ENCODE peak calls at places on chromosomes 6 and 20, in seven cellular contexts. F is left ventricle myocardium inferior, V is stomach, I is GM12865, P is pancreas, B is fibroblast of the aortic adventitia, O is choroid plexus epithelial cell. N is an unnamed sample.

GRCh38 chr20:59620860-59621485 is 16.6 kb downstream of the PHACTR3 start:
- DNase-seq in V (no peak), P (no peak), F (no peak), I (no peak), B (no peak), O (no peak), N (no peak)

GRCh38 chr6:75431379-75431778 is 62.2 kb downstream of the FILIP1 start:
- DNase-seq in V (no peak), B (no peak), P (no peak), F (peak), I (peak), O (peak), N (no peak)

GRCh38 chr6:2970753-2971419 is 481 bp downstream of the SERPINB6 start:
- DNase-seq in V (peak), B (peak), I (peak), P (peak), O (peak), F (peak), N (peak)

GRCh38 chr6:151680846-151681425 is 126.5 kb upstream of the ESR1 start:
- DNase-seq in B (peak), I (no peak), P (no peak), V (no peak), F (no peak), O (no peak), N (no peak)

GRCh38 chr6:20877008-20877937 is 343.0 kb downstream of the CDKAL1 start:
- DNase-seq in O (peak), V (peak), F (no peak), B (peak), I (peak), P (peak), N (peak)

GRCh38 chr6:38259736-38260135 is 380.0 kb downstream of the BTBD9 start:
- DNase-seq in V (no peak), F (no peak), O (peak), B (peak), P (no peak), I (no peak), N (peak)

GRCh38 chr20:32830437-32830836 is 10.7 kb downstream of the MAPRE1 start:
- DNase-seq in V (no peak), O (peak), I (no peak), B (peak), P (no peak), F (no peak), N (peak)

GRCh38 chr20:50590348-50590664 is 80.1 kb downstream of the PTPN1 start:
- DNase-seq in F (no peak), O (no peak), B (no peak), P (no peak), V (no peak), I (no peak), N (no peak)

GRCh38 chr6:98566126-98566525 is 268.2 kb upstream of the POU3F2 start:
- DNase-seq in B (no peak), I (no peak), F (no peak), O (no peak), V (no peak), P (no peak), N (no peak)

GRCh38 chr20:61408951-61409740 is 157.1 kb downstream of the CDH4 start:
- DNase-seq in B (no peak), F (no peak), V (no peak), P (no peak), I (no peak), O (no peak), N (no peak)

GRCh38 chr20:62055106-62055861 is 10.4 kb downstream of the TAF4 start:
- DNase-seq in F (no peak), B (no peak), V (peak), P (no peak), I (no peak), O (no peak), N (no peak)

GRCh38 chr20:57061058-57061900 is 205.2 kb downstream of the BMP7 start:
- DNase-seq in I (no peak), B (no peak), F (no peak), V (no peak), P (no peak), O (peak), N (peak)

GRCh38 chr20:17808357-17808756 is 108.6 kb downstream of the BANF2 start:
- DNase-seq in V (no peak), O (peak), F (peak), B (peak), I (no peak), P (peak), N (peak)

GRCh38 chr6:17964633-17965032 is 22.8 kb downstream of the KIF13A start:
- DNase-seq in F (no peak), V (no peak), P (no peak), I (no peak), O (peak), B (no peak), N (peak)

GRCh38 chr6:137161975-137162374 is 11.5 kb downstream of the IL22RA2 start:
- DNase-seq in I (no peak), B (no peak), P (no peak), F (no peak), O (no peak), V (no peak), N (no peak)

GRCh38 chr6:144362042-144363018 is 77.2 kb downstream of the UTRN start:
- DNase-seq in F (peak), V (no peak), P (peak), I (peak), O (peak), B (peak), N (peak)

GRCh38 chr6:144364208-144364718 is 79.1 kb downstream of the UTRN start:
- DNase-seq in I (no peak), O (no peak), P (no peak), B (no peak), F (no peak), V (no peak), N (no peak)

GRCh38 chr6:144365176-144365710 is 80.1 kb downstream of the UTRN start:
- DNase-seq in I (no peak), P (no peak), V (no peak), F (no peak), O (no peak), B (peak), N (no peak)

GRCh38 chr6:144361027-144361426 is 75.9 kb downstream of the UTRN start:
- DNase-seq in F (no peak), V (no peak), O (no peak), B (no peak), I (no peak), P (no peak), N (no peak)

GRCh38 chr6:144364727-144365126 is 79.6 kb downstream of the UTRN start:
- DNase-seq in P (no peak), V (no peak), O (no peak), I (no peak), B (no peak), F (no peak), N (no peak)
- H3K4me3 ChIP-seq in P (no peak), V (no peak), O (no peak), I (no peak), B (peak), F (no peak), N (no peak)

GRCh38 chr20:23264545-23264944 is 86.0 kb upstream of the NXT1 start:
- DNase-seq in I (no peak), B (no peak), F (no peak), O (no peak), V (no peak), P (no peak), N (no peak)

GRCh38 chr20:23268792-23269354 is 81.7 kb upstream of the NXT1 start:
- DNase-seq in I (no peak), O (no peak), V (no peak), F (no peak), B (no peak), P (no peak), N (no peak)

GRCh38 chr20:23266530-23267398 is 83.8 kb upstream of the NXT1 start:
- DNase-seq in B (no peak), V (no peak), I (no peak), P (no peak), F (no peak), O (no peak), N (no peak)

GRCh38 chr20:23267909-23268308 is 82.7 kb upstream of the NXT1 start:
- DNase-seq in V (no peak), I (no peak), F (no peak), P (no peak), O (no peak), B (no peak), N (no peak)

GRCh38 chr20:23265226-23265625 is 85.4 kb upstream of the NXT1 start:
- DNase-seq in V (no peak), F (no peak), O (peak), I (no peak), B (no peak), P (no peak), N (peak)
- TF ChIP-seq CTCF in V (no peak), F (no peak), O (peak), I (no peak), B (no peak), P (no peak), N (no peak)

GRCh38 chr6:116326392-116326717 is 44.4 kb upstream of the DSE start:
- DNase-seq in P (no peak), V (no peak), I (no peak), O (no peak), F (no peak), B (peak), N (no peak)
- H3K4me3 ChIP-seq in P (no peak), V (no peak), I (no peak), O (no peak), F (no peak), B (no peak), N (no peak)

DNA sequence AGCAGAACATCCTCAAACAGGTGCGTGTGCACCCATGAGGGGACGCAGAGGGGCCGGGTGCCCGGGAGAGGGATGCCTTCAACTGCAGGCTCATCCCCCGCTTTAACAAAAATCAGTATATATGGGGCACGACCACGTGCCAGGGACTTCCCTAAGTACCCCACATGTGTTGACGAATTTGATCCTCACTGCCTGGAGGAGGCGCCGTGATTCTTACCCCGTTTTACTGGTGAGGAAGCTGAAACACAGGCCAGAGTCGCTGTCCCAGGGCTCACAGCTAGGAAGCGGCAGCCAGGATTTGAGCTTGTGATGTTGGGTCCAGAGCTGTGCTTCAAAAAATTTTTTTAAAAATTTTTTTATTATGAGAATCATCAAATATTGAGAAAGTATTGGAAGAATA is 44.8 kb downstream of the ITPR3 start:
- DNase-seq in O (no peak), I (no peak), F (no peak), V (no peak), B (no peak), P (no peak), N (no peak)
- TF ChIP-seq CTCF in O (no peak), I (no peak), F (no peak), V (no peak), B (no peak), P (no peak), N (no peak)

DNA sequence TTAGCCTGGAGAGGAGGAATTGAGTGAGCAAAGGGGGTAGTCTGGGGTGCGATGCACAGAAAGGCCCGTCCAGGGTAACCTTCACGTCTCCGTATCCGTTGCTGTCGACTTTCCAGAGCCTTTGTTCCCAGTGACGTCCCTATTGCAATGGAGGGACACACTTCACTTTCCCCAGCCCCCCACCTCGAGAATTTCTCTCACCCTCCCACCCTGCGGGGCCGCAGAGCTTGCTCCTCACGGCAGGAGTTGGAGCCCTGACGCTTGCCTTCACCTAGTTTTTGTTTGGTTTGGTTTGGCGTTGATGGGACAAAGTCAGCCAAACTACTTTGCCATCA is 633 bp upstream of the MOXD1 start:
- DNase-seq in I (no peak), F (no peak), B (no peak), V (no peak), O (no peak), P (no peak), N (no peak)
- H3K4me3 ChIP-seq in I (no peak), F (peak), B (peak), V (peak), O (peak), P (peak), N (peak)

N was measured in fibroblast of villous mesenchyme.